ENCODE peak calls at places on chromosomes 5 and 9, in five cellular contexts. P, M, Y, V and A are unnamed samples.

GRCh38 chr5:107594253-107595045 is 76.3 kb downstream of the EFNA5 start:
- DNase-seq in P (no peak), M (no peak), Y (no peak), V (no peak), A (no peak)

GRCh38 chr5:3234566-3234965 is 361.1 kb upstream of the IRX1 start:
- DNase-seq in P (no peak), M (no peak), Y (no peak), V (no peak), A (no peak)

GRCh38 chr5:172444110-172444510 is 10.2 kb downstream of the SH3PXD2B start:
- DNase-seq in P (no peak), M (no peak), Y (no peak), V (no peak), A (peak)

GRCh38 chr9:17075758-17076485 is 58.9 kb upstream of the CNTLN start:
- DNase-seq in P (no peak), M (no peak), Y (no peak), V (no peak), A (no peak)

GRCh38 chr9:83988411-83988810 is 7.8 kb downstream of the RMI1 start:
- DNase-seq in P (no peak), M (no peak), Y (no peak), V (no peak), A (no peak)

GRCh38 chr9:107727113-107727780 is 237.7 kb upstream of the KLF4 start:
- DNase-seq in P (no peak), M (no peak), Y (no peak), V (no peak), A (no peak)

GRCh38 chr5:116035123-116035522 is 2.9 kb downstream of the ARL14EPL start:
- DNase-seq in P (no peak), M (no peak), Y (no peak), V (no peak), A (no peak)

GRCh38 chr5:170656346-170656745 is 127.2 kb upstream of the GABRP start:
- DNase-seq in P (no peak), M (no peak), Y (no peak), V (no peak), A (no peak)

GRCh38 chr9:78295177-78295575 is 1.7 kb upstream of the PSAT1 start:
- DNase-seq in P (no peak), M (no peak), Y (no peak), V (no peak), A (no peak)

GRCh38 chr5:91090995-91091394 is 292.1 kb downstream of the ARRDC3 start:
- DNase-seq in P (no peak), M (no peak), Y (no peak), V (no peak), A (no peak)

GRCh38 chr5:147809830-147810666 is 21.4 kb downstream of the SPINK1 start:
- DNase-seq in P (no peak), M (no peak), Y (no peak), V (no peak), A (no peak)

GRCh38 chr9:13427587-13427986 is 148.1 kb upstream of the MPDZ start:
- DNase-seq in P (peak), M (no peak), Y (peak), V (no peak), A (peak)

GRCh38 chr9:134863941-134864820 is 16.4 kb upstream of the FCN2 start:
- DNase-seq in P (no peak), M (peak), Y (no peak), V (no peak), A (no peak)

GRCh38 chr9:96245399-96245798 is 56.6 kb downstream of the HSD17B3 start:
- DNase-seq in P (no peak), M (no peak), Y (no peak), V (no peak), A (no peak)

GRCh38 chr5:178108446-178108845 is 4.9 kb upstream of the N4BP3 start:
- DNase-seq in P (no peak), M (no peak), Y (no peak), V (no peak), A (no peak)

GRCh38 chr9:127128341-127129072 is 6.1 kb upstream of the ANGPTL2 start:
- DNase-seq in P (no peak), M (peak), Y (no peak), V (no peak), A (peak)

GRCh38 chr9:124222918-124223720 is 34.6 kb upstream of the NEK6 start:
- DNase-seq in P (no peak), M (peak), Y (peak), V (peak), A (no peak)

GRCh38 chr9:136545065-136545965 is 533 bp downstream of the NOTCH1 start:
- DNase-seq in P (no peak), M (peak), Y (no peak), V (no peak), A (no peak)

GRCh38 chr9:38713426-38713825 is 6.5 kb downstream of the FAM240B start:
- DNase-seq in P (no peak), M (no peak), Y (no peak), V (no peak), A (peak)

GRCh38 chr9:127501821-127502343 is 50.6 kb downstream of the LRSAM1 start:
- DNase-seq in P (no peak), M (no peak), Y (no peak), V (no peak), A (no peak)

GRCh38 chr9:122200960-122201635 is 27.7 kb downstream of the LHX6 start:
- DNase-seq in P (no peak), M (no peak), Y (no peak), V (no peak), A (peak)

GRCh38 chr9:113578279-113578865 is 114.8 kb downstream of the RGS3 start:
- DNase-seq in P (no peak), M (no peak), Y (no peak), V (no peak), A (no peak)

GRCh38 chr9:123420560-123421210 is 64.7 kb downstream of the CRB2 start:
- DNase-seq in P (no peak), M (no peak), Y (no peak), V (no peak), A (no peak)

GRCh38 chr5:113336975-113337374 is 97.8 kb downstream of the TSSK1B start:
- DNase-seq in P (peak), M (no peak), Y (peak), V (no peak), A (peak)

GRCh38 chr9:73474002-73474600 is 322.4 kb downstream of the ANXA1 start:
- DNase-seq in P (no peak), M (peak), Y (no peak), V (no peak), A (no peak)

GRCh38 chr9:120911295-120911843 is 15.2 kb downstream of the TRAF1 start:
- DNase-seq in P (no peak), M (peak), Y (no peak), V (no peak), A (no peak)

GRCh38 chr9:81070689-81071088 is 618.7 kb downstream of the TLE1 start:
- DNase-seq in P (no peak), M (no peak), Y (no peak), V (no peak), A (no peak)

GRCh38 chr5:157574456-157575095 is 999 bp downstream of the ADAM19 start:
- DNase-seq in P (no peak), M (peak), Y (no peak), V (no peak), A (no peak)

GRCh38 chr5:82512025-82512424 is 233.9 kb upstream of the RPS23 start:
- DNase-seq in P (no peak), M (no peak), Y (no peak), V (no peak), A (no peak)

GRCh38 chr5:50962934-50963646 is 296.7 kb downstream of the PARP8 start:
- DNase-seq in P (peak), M (peak), Y (peak), V (peak), A (peak)

GRCh38 chr9:2677927-2678889 is 39.1 kb upstream of the KCNV2 start:
- DNase-seq in P (no peak), M (no peak), Y (no peak), V (no peak), A (no peak)